ENCODE peak calls at places on chromosomes 5 and 9, in five cellular contexts. T, G, S, J and I are unnamed samples.

GRCh38 chr9:94213513-94214124 is 45.5 kb upstream of the ZNF169 start:
- DNase-seq in T (peak; percentile 25), G (peak; percentile 74), S (peak; percentile 11), J (peak; percentile 54), I (peak; percentile 69)

GRCh38 chr9:75855509-75855908 is 35.0 kb upstream of the PCSK5 start:
- DNase-seq in T (no peak), G (no peak), S (no peak), J (no peak), I (no peak)

GRCh38 chr5:138668451-138668850 is 84.8 kb upstream of the CTNNA1 start:
- DNase-seq in T (no peak), G (peak; percentile 32), S (no peak), J (no peak), I (peak; percentile 51)

GRCh38 chr5:1767524-1768282 is 31.9 kb downstream of the MRPL36 start:
- DNase-seq in T (no peak), G (no peak), S (no peak), J (no peak), I (no peak)

GRCh38 chr5:9502435-9502834 is 43.4 kb downstream of the SEMA5A start:
- DNase-seq in T (no peak), G (no peak), S (no peak), J (no peak), I (no peak)

GRCh38 chr5:87195104-87195581 is 72.5 kb upstream of the RASA1 start:
- DNase-seq in T (peak; percentile 25), G (no peak), S (no peak), J (peak; percentile 82), I (no peak)

GRCh38 chr9:12719431-12719830 is 26.2 kb downstream of the TYRP1 start:
- DNase-seq in T (no peak), G (no peak), S (no peak), J (peak; percentile 42), I (no peak)

GRCh38 chr5:11268894-11269293 is 507.9 kb upstream of the DAP start:
- DNase-seq in T (no peak), G (no peak), S (no peak), J (no peak), I (no peak)

GRCh38 chr5:67095346-67095871 is 101.2 kb downstream of the CD180 start:
- DNase-seq in T (no peak), G (no peak), S (no peak), J (peak; percentile 23), I (peak; percentile 75)

GRCh38 chr5:160514866-160515265 is 93.2 kb downstream of the PTTG1 start:
- DNase-seq in T (no peak), G (no peak), S (no peak), J (no peak), I (no peak)

GRCh38 chr5:54171645-54172384 is 138.6 kb downstream of the ARL15 start:
- DNase-seq in T (peak; percentile 10), G (no peak), S (no peak), J (peak; percentile 76), I (no peak)

GRCh38 chr5:172616730-172617129 is 24.3 kb upstream of the NEURL1B start:
- DNase-seq in T (no peak), G (no peak), S (no peak), J (no peak), I (no peak)

GRCh38 chr5:87949665-87950640 is 318.7 kb downstream of the TMEM161B start:
- DNase-seq in T (no peak), G (no peak), S (no peak), J (no peak), I (no peak)

GRCh38 chr9:78909566-78909965 is 612.6 kb downstream of the PSAT1 start:
- DNase-seq in T (no peak), G (no peak), S (no peak), J (peak; percentile 52), I (no peak)

GRCh38 chr5:19531374-19531952 is 456.5 kb downstream of the CDH18 start:
- DNase-seq in T (no peak), G (no peak), S (peak; percentile 88), J (peak; percentile 61), I (no peak)

GRCh38 chr5:118069452-118069851 is 918.9 kb downstream of the DTWD2 start:
- DNase-seq in T (no peak), G (no peak), S (no peak), J (no peak), I (no peak)

GRCh38 chr5:168353216-168353957 is 61.9 kb downstream of the WWC1 start:
- DNase-seq in T (no peak), G (no peak), S (no peak), J (peak; percentile 12), I (no peak)

DNA sequence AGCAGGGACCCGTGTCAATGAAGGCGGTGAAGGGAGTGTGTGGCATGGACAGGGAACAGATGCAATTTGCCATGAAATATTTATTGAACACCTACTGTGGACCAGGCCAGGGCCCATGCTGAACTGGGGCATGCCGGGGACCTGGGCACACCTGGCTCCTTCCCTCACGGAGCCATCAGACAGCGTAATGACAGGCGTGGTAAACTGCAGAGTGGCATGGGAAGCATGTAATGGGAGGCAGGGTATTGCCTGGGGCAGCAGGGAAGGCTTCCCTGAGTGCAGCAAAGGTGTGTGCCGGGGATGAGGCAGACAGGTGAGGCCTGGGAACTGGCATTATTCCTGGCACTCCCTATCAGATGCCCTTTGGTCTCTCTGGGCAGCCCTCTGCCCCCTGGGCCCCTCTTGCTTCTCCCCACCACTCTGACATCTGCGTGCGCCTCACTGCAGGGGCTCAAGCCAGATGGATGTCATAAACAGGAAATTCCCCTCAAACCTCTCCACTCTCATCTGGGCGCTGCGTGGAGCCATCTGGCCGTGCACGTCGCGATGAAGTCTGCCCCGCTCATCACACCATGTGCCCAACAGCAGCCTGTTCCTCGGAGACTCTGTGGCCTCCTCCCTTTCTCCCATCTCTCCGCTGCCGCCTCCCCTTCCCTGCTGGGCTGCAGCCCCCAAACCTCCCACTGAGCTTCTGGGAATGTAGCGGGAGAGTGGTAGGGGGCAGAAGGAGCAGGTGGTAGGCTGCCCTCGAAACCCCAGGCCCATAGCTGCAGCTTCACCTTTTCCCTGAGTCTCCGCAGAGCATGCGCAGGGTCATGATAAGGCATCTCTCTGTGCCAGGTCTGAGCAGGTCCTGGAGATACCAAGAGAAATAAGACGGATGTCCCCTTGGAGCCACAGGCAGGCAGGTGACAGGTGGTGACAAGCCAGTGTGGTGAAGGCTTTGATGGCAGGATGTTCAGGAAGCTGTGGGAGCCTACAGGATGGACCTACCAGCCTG is 67.8 kb downstream of the HMCN2 start:
- DNase-seq in T (no peak), G (no peak), S (no peak), J (no peak), I (no peak)
- H3K27me3 ChIP-seq in T (no peaks in the 10 kb centered on the region), G (no peaks in the 10 kb centered on the region), S (peaks cover 38% of the 10 kb centered on the region), J (peaks cover 11% of the 10 kb centered on the region), I (no peaks in the 10 kb centered on the region)

GRCh38 chr9:6644346-6645152 is 980 bp downstream of the GLDC start:
- DNase-seq in T (peak; percentile 63), G (no peak), S (no peak), J (no peak), I (no peak)

GRCh38 chr9:6645153-6646027 is at the start of gene GLDC:
- DNase-seq in T (peak; percentile 85), G (peak; percentile 41), S (no peak), J (no peak), I (peak; percentile 34)

GRCh38 chr9:6641561-6641960 is 4.0 kb downstream of the GLDC start:
- DNase-seq in T (no peak), G (no peak), S (no peak), J (no peak), I (no peak)

GRCh38 chr9:6641961-6642360 is 3.6 kb downstream of the GLDC start:
- DNase-seq in T (no peak), G (no peak), S (no peak), J (no peak), I (no peak)

DNA sequence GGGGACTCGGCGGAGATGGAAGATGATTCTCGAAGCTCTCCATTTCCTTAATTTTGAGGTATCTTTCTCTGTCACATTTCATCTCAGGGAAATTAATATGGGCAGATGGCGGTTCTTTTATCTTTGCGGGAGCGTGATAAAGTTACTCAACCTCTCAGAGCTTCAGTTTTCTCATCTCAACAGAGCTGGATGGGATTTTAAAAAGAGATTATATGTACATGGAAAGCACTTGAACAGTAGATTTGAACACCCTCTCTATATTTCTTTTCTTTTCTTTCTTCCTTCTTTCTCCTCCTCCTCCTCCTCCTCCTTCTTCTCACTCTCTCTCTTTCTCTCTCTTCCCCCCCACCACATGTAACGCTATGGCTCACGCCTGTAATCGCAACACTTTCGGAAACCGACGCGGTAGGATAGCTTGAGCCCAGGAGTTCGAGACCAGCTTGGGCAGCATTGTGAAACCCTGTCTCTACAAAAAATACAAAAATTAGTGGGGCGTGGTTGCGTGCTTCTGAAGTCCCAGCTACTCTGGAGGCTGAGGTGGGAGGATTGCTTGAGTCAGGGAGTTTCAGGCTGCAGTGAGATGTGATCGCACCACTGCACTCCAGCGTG is 603 bp upstream of the GLDC start:
- DNase-seq in T (peak; percentile 44), G (no peak), S (no peak), J (no peak), I (no peak)
- H3K27me3 ChIP-seq in T (no peaks in the 10 kb centered on the region), G (peaks cover 20% of the 10 kb centered on the region), S (peaks cover 21% of the 10 kb centered on the region), J (peaks cover 36% of the 10 kb centered on the region), I (peaks cover 12% of the 10 kb centered on the region)

GRCh38 chr5:123012321-123012720 is 24.2 kb downstream of the PPIC start:
- DNase-seq in T (no peak), G (no peak), S (no peak), J (no peak), I (no peak)
- H3K27me3 ChIP-seq in T (no peaks in the 10 kb centered on the region), G (no peaks in the 10 kb centered on the region), S (no peaks in the 10 kb centered on the region), J (no peaks in the 10 kb centered on the region), I (no peaks in the 10 kb centered on the region)

GRCh38 chr9:126620478-126620877 is 6.8 kb downstream of the LMX1B start:
- DNase-seq in T (no peak), G (no peak), S (no peak), J (no peak), I (no peak)

GRCh38 chr9:126618590-126619335 is 5.0 kb downstream of the LMX1B start:
- DNase-seq in T (no peak), G (no peak), S (no peak), J (no peak), I (no peak)

GRCh38 chr9:126617740-126618133 is 4.0 kb downstream of the LMX1B start:
- DNase-seq in T (no peak), G (no peak), S (no peak), J (no peak), I (peak; percentile 15)

GRCh38 chr9:126618200-126618589 is 4.5 kb downstream of the LMX1B start:
- DNase-seq in T (no peak), G (no peak), S (no peak), J (no peak), I (no peak)

DNA sequence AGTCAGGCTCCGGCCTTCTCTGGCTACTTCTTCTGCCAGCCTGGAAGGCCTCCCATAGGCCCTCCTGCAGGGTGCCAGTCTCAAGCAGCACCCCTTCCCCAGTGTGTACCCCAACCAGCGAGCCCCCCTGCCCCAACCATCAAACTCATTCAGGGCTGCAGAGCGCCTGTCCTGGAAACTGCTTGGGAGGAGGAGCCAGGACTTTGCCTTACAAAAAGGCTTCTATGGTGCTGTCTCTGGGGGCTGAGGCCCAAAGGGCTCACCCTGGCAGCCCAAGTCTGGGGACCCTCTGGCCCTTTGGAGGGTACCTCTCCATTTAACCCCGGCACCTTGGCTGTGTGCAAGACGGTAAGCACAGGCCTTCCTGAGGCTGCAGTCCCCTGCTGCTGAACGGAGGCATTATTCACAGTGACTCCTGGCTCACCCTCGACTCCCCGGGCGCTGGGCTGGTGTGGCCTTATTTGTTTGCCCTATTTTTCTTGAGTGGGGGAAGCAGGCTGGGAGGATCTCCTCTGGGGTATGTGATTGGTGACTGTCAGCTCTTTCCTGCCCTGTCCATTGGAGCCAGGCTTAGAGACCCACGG is 5.7 kb downstream of the LMX1B start:
- DNase-seq in T (no peak), G (no peak), S (no peak), J (no peak), I (no peak)
- H3K27me3 ChIP-seq in T (peaks cover 4% of the 10 kb centered on the region), G (peaks cover 16% of the 10 kb centered on the region), S (peaks cover 24% of the 10 kb centered on the region), J (peaks cover 98% of the 10 kb centered on the region), I (no peaks in the 10 kb centered on the region)